ENCODE peak calls at places on chromosomes 2 and 18, in six cellular contexts. One of them, this sample, is unnamed.

GRCh38 chr18:57984490-57985109 is 59.4 kb upstream of the NEDD4L start:
- DNase-seq in transverse colon: no peak
- DNase-seq in adrenal gland: no peak
- DNase-seq in uterus: no peak
- DNase-seq in PC-9: no peak
- DNase-seq in stomach: no peak
- DNase-seq in this sample: no peak

GRCh38 chr2:100568989-100569388 is 6.2 kb downstream of the PDCL3 start:
- DNase-seq in PC-9: no peak
- DNase-seq in stomach: no peak
- DNase-seq in uterus: no peak
- DNase-seq in transverse colon: no peak
- DNase-seq in adrenal gland: no peak
- DNase-seq in this sample: no peak

GRCh38 chr2:216690451-216691209 is 4.7 kb downstream of the IGFBP5 start:
- DNase-seq in stomach: no peak
- DNase-seq in transverse colon: no peak
- DNase-seq in uterus: peak; percentile 78
- DNase-seq in adrenal gland: no peak
- DNase-seq in PC-9: no peak
- DNase-seq in this sample: no peak

GRCh38 chr2:181626671-181627070 is 30.2 kb downstream of the CERKL start:
- DNase-seq in transverse colon: no peak
- DNase-seq in adrenal gland: no peak
- DNase-seq in uterus: no peak
- DNase-seq in stomach: no peak
- DNase-seq in PC-9: no peak
- DNase-seq in this sample: no peak

GRCh38 chr2:70385966-70386595 is 84.2 kb upstream of the FAM136A start:
- DNase-seq in stomach: no peak
- DNase-seq in adrenal gland: no peak
- DNase-seq in uterus: no peak
- DNase-seq in PC-9: no peak
- DNase-seq in transverse colon: no peak
- DNase-seq in this sample: peak; percentile 52

GRCh38 chr2:164974221-164974620 is 18.9 kb upstream of the SLC38A11 start:
- DNase-seq in PC-9: peak; percentile 35
- DNase-seq in stomach: no peak
- DNase-seq in uterus: no peak
- DNase-seq in transverse colon: no peak
- DNase-seq in adrenal gland: no peak
- DNase-seq in this sample: peak; percentile 71

GRCh38 chr2:235511187-235511661 is 17.4 kb downstream of the AGAP1 start:
- DNase-seq in PC-9: peak; percentile 84
- DNase-seq in transverse colon: peak; percentile 77
- DNase-seq in stomach: no peak
- DNase-seq in adrenal gland: peak; percentile 72
- DNase-seq in uterus: no peak
- DNase-seq in this sample: peak; percentile 85

GRCh38 chr2:162704496-162704895 is 134.1 kb downstream of the KCNH7 start:
- DNase-seq in transverse colon: no peak
- DNase-seq in stomach: no peak
- DNase-seq in adrenal gland: no peak
- DNase-seq in uterus: no peak
- DNase-seq in PC-9: no peak
- DNase-seq in this sample: no peak

GRCh38 chr2:69547984-69548715 is 95.4 kb downstream of the AAK1 start:
- DNase-seq in adrenal gland: no peak
- DNase-seq in PC-9: no peak
- DNase-seq in stomach: no peak
- DNase-seq in uterus: no peak
- DNase-seq in transverse colon: no peak
- DNase-seq in this sample: no peak

GRCh38 chr2:239894276-239894675 is 130.9 kb downstream of the NDUFA10 start:
- DNase-seq in uterus: no peak
- DNase-seq in adrenal gland: no peak
- DNase-seq in stomach: peak; percentile 21
- DNase-seq in PC-9: no peak
- DNase-seq in transverse colon: no peak
- DNase-seq in this sample: no peak

GRCh38 chr2:239666053-239666854 is 265.4 kb upstream of the HDAC4 start:
- DNase-seq in adrenal gland: no peak
- DNase-seq in uterus: no peak
- DNase-seq in stomach: no peak
- DNase-seq in transverse colon: no peak
- DNase-seq in PC-9: no peak
- DNase-seq in this sample: no peak

GRCh38 chr2:63050186-63050915 is at the start of gene OTX1:
- DNase-seq in uterus: no peak
- DNase-seq in stomach: peak; percentile 78
- DNase-seq in PC-9: peak; percentile 77
- DNase-seq in transverse colon: peak; percentile 59
- DNase-seq in adrenal gland: peak; percentile 73
- DNase-seq in this sample: peak; percentile 69

GRCh38 chr2:46917628-46918027 is 2.0 kb upstream of the MCFD2 start:
- DNase-seq in uterus: no peak
- DNase-seq in adrenal gland: no peak
- DNase-seq in PC-9: no peak
- DNase-seq in transverse colon: no peak
- DNase-seq in stomach: no peak
- DNase-seq in this sample: no peak

GRCh38 chr18:49728542-49728941 is 84.8 kb downstream of the ACAA2 start:
- DNase-seq in PC-9: peak; percentile 42
- DNase-seq in uterus: no peak
- DNase-seq in transverse colon: peak; percentile 75
- DNase-seq in stomach: peak; percentile 34
- DNase-seq in adrenal gland: peak; percentile 42
- DNase-seq in this sample: peak; percentile 43

GRCh38 chr2:223619486-223620129 is 17.4 kb upstream of the SCG2 start:
- DNase-seq in uterus: no peak
- DNase-seq in adrenal gland: no peak
- DNase-seq in transverse colon: no peak
- DNase-seq in stomach: no peak
- DNase-seq in PC-9: peak; percentile 81
- DNase-seq in this sample: peak; percentile 30

DNA sequence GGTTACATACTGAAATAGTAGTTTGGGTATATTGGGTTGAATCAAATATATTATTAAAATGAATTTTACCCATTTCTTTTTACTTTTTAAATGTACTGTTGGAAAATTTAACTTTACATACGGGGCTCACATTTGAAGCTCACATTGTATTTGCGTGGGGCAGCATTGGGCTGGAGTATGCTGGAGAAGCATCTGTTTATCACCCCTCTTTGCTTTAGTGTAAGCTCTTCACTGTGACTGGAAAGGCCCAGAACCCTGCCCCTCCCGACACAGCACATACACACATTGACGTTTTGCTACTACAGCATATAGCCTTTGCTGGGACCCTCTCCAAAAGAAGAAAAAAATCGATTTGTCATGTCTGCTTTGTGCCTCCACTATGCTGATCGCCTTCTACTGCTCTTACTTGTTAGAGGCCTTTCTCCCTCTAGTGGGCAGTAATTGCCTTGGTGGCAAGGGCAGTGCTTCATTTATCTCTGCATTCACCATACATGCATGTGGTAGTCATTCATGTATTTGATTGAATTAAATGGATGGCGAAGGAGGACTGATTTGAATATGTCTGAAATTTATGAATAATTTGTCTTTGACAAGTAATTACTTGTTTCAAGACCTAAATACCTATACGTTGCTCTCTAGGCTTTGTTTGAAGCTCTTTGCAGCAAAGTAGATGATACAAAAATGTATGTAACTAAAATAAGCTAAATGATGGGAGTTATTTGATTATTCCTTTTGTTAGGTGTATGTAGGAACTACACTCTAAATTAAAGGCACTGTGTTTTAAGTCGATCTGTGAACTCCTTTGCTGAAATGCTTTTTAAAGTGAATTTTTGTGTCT is 37.4 kb downstream of the VAPA start:
- DNase-seq in PC-9: peak; percentile 46
- DNase-seq in uterus: no peak
- DNase-seq in stomach: no peak
- DNase-seq in transverse colon: peak; percentile 26
- DNase-seq in adrenal gland: peak; percentile 56
- DNase-seq in this sample: peak; percentile 72
- TF ChIP-seq CTCF in PC-9: peak; percentile 73
- TF ChIP-seq CTCF in uterus: peak; percentile 35
- TF ChIP-seq CTCF in stomach: peak; percentile 62
- TF ChIP-seq CTCF in transverse colon: peak; percentile 60
- TF ChIP-seq CTCF in adrenal gland: peak; percentile 63
- TF ChIP-seq CTCF in this sample: peak; percentile 71

GRCh38 chr2:138504546-138505239 is 3.1 kb downstream of the SPOPL start:
- DNase-seq in transverse colon: no peak
- DNase-seq in PC-9: peak; percentile 58
- DNase-seq in adrenal gland: no peak
- DNase-seq in uterus: no peak
- DNase-seq in stomach: no peak
- DNase-seq in this sample: no peak
- H3K4me3 ChIP-seq in transverse colon: no peak overlapping the region
- H3K4me3 ChIP-seq in PC-9: peak overlapping the region; percentile 61
- H3K4me3 ChIP-seq in adrenal gland: no peak overlapping the region
- H3K4me3 ChIP-seq in uterus: no peak overlapping the region
- H3K4me3 ChIP-seq in stomach: peak overlapping the region; percentile 90
- H3K4me3 ChIP-seq in this sample: no peak overlapping the region

DNA sequence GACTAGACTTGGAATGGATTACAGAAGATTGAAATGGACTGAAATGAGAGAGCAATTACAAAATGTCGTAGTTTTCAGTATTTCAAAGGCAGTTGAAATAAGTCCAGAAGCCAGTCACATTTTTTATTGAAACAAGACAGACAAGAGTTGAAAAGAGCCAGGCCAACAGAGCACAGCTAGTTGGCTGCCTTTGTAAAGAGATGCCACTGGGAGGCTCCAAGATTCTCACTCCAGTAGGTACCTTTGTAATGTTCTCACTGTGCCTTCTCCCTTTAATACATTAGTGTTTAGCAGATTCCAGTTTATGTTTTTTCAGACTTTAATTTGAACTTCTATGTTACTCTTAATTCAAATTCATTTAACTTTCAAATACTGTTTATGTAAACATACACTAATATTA is 234.8 kb downstream of the DSEL start:
- DNase-seq in uterus: no peak
- DNase-seq in stomach: no peak
- DNase-seq in PC-9: no peak
- DNase-seq in adrenal gland: no peak
- DNase-seq in transverse colon: no peak
- DNase-seq in this sample: no peak
- TF ChIP-seq CTCF in uterus: no peak
- TF ChIP-seq CTCF in stomach: no peak
- TF ChIP-seq CTCF in PC-9: no peak
- TF ChIP-seq CTCF in adrenal gland: no peak
- TF ChIP-seq CTCF in transverse colon: no peak
- TF ChIP-seq CTCF in this sample: no peak

DNA sequence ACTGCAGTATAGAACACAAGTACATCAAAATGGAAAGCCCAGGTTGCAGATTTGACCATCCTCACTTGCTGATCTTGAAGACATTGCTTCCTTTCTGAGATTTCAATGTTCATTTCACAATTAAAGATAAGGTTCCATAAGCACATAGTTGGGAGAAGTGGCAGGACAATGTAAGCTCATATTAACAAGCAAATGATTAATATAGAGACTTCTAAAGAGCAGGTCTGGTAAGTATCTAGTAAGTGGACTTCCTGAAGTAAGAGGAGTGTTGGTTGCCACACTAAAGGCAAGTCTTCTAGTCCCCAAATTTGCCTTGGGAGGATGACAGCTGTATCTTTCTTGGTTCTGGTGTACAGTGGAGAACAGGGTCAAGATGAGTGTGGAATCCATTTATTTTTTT is 1.4 kb upstream of the PTPRM start:
- DNase-seq in transverse colon: no peak
- DNase-seq in adrenal gland: no peak
- DNase-seq in PC-9: no peak
- DNase-seq in uterus: no peak
- DNase-seq in stomach: no peak
- DNase-seq in this sample: no peak
- H3K4me3 ChIP-seq in transverse colon: no peak overlapping the region
- H3K4me3 ChIP-seq in adrenal gland: no peak overlapping the region
- H3K4me3 ChIP-seq in PC-9: peak overlapping the region; percentile 91
- H3K4me3 ChIP-seq in uterus: no peak overlapping the region
- H3K4me3 ChIP-seq in stomach: peak overlapping the region; percentile 88
- H3K4me3 ChIP-seq in this sample: no peak overlapping the region

This sample was measured in bronchial epithelial cell.